ENCODE peak calls at places on chromosome 1, in five cellular contexts. C is GM12864, A is epithelial cell of esophagus, P is stomach, F is left ventricle myocardium inferior. U is an unnamed sample.

GRCh38 chr1:248853023-248853422 is 5.9 kb downstream of the ZNF692 start:
- DNase-seq in C (no peak), A (no peak), P (no peak), F (no peak), U (no peak)

GRCh38 chr1:11804666-11805453 is 904 bp downstream of the MTHFR start:
- DNase-seq in C (no peak), A (peak), P (peak), F (peak), U (no peak)

GRCh38 chr1:234543442-234544093 is 64.6 kb upstream of the TARBP1 start:
- DNase-seq in C (no peak), A (no peak), P (no peak), F (peak), U (no peak)

GRCh38 chr1:14543191-14543849 is 55.2 kb upstream of the KAZN start:
- DNase-seq in C (no peak), A (no peak), P (no peak), F (no peak), U (no peak)

GRCh38 chr1:223029985-223030769 is 112.9 kb downstream of the TLR5 start:
- DNase-seq in C (no peak), A (no peak), P (no peak), F (no peak), U (no peak)

GRCh38 chr1:30919025-30919881 is 10.7 kb upstream of the SDC3 start:
- DNase-seq in C (no peak), A (peak), P (no peak), F (no peak), U (no peak)

GRCh38 chr1:244515680-244516079 is 54.6 kb downstream of the CATSPERE start:
- DNase-seq in C (no peak), A (no peak), P (no peak), F (no peak), U (no peak)

GRCh38 chr1:113291777-113292659 is 98.3 kb upstream of the MAGI3 start:
- DNase-seq in C (no peak), A (no peak), P (no peak), F (no peak), U (no peak)

GRCh38 chr1:68384321-68384813 is 65.4 kb downstream of the RPE65 start:
- DNase-seq in C (no peak), A (peak), P (no peak), F (no peak), U (no peak)

GRCh38 chr1:1290238-1290731 is 10.0 kb downstream of the SCNN1D start:
- DNase-seq in C (no peak), A (peak), P (peak), F (peak), U (no peak)

GRCh38 chr1:21302747-21303715 is 12.8 kb upstream of the ECE1 start:
- DNase-seq in C (no peak), A (peak), P (no peak), F (no peak), U (no peak)
- TF ChIP-seq CTCF in C (no peak), A (no peak), P (peak), F (no peak), U (no peak)

GRCh38 chr1:35856964-35857363 is 26.0 kb upstream of the AGO1 start:
- DNase-seq in C (no peak), A (no peak), P (no peak), F (no peak), U (no peak)

GRCh38 chr1:35852241-35852640 is 30.8 kb upstream of the AGO1 start:
- DNase-seq in C (no peak), A (no peak), P (no peak), F (no peak), U (no peak)

GRCh38 chr1:35855016-35855700 is 27.9 kb upstream of the AGO1 start:
- DNase-seq in C (no peak), A (no peak), P (no peak), F (no peak), U (no peak)

GRCh38 chr1:35860680-35861079 is 22.3 kb upstream of the AGO1 start:
- DNase-seq in C (no peak), A (no peak), P (no peak), F (no peak), U (no peak)

GRCh38 chr1:35857830-35858229 is 25.2 kb upstream of the AGO1 start:
- DNase-seq in C (no peak), A (peak), P (no peak), F (no peak), U (no peak)
- TF ChIP-seq CTCF in C (peak), A (peak), P (no peak), F (peak), U (peak)

DNA sequence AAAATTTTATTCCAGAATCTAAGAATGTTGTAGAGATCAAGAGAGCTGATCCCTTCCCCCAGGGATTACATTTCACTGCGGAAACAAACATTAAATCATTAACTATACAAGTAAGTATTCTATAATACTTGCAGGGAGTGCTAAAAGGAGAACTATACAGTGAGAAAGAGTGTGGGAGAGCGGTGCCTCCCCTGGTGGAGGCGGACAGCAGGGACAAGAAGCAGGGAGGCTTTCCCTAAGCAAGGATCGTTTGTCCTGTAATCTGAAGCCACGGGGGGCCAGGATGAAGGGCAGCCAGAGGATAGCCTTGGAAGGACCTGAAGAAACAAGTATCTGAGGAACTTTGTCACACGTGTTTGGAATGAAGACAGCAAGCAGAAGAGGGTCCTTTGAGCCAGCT is 40.1 kb downstream of the SLC9C2 start:
- DNase-seq in C (no peak), A (no peak), P (no peak), F (no peak), U (no peak)
- TF ChIP-seq CTCF in C (no peak), A (peak), P (no peak), F (no peak), U (no peak)

DNA sequence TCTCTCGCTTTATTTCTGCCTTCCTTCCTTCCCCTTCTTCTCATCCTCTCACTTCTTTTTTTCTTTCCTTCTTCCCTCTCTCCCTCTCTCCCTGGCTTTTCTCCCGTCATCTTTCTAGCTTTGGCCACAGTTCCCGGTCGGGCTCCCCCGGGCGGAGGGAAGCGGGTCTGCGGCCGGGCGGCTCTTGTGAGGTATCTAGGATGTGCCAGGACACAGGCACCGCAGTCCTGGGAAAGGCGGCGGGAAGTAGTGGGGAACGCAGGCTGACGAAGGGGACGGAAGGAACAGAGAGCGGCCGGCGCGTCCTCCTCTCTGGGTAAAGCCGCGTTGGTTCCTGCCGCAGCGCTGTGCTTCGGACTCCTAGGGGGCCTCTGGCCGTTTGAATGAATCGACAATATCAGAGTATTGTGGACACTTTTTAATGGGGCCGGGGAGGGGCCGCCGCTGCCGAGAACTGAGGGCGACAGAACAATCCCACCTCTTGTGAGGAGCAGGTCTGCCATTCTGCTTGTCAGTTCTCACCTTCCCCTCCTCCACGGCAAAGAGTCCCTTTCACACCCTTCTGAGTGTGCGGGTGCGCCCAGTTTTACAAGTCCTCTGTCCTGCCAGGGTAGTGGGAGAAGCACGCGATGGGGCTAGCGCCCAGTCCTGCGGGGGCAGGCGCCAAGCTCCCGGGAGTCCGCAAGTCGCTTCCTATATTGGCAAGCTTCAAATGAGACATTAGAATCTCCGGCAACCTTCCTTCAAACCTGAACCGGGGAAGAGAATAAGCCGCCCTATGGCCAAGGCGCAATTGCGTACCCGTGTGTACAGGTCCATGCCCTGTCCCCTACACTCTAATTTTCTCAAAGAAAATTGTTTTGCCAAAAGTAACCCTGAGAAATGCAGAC is 1.1 kb upstream of the LHX9 start:
- DNase-seq in C (no peak), A (peak), P (no peak), F (peak), U (no peak)
- TF ChIP-seq CTCF in C (peak), A (peak), P (peak), F (peak), U (peak)